ENCODE peak calls at places on chromosomes 5 and 9, in five cellular contexts. One of them, this sample, is unnamed.

GRCh38 chr5:36058776-36059175 is 7.9 kb downstream of the UGT3A2 start:
- DNase-seq in breast epithelium: no peak
- DNase-seq in AG04450: no peak
- DNase-seq in pancreas: no peak
- DNase-seq in cardiac fibroblast: no peak
- DNase-seq in this sample: no peak

GRCh38 chr5:88724201-88724600 is 158.8 kb downstream of the MEF2C start:
- DNase-seq in breast epithelium: no peak
- DNase-seq in AG04450: no peak
- DNase-seq in pancreas: no peak
- DNase-seq in cardiac fibroblast: peak
- DNase-seq in this sample: no peak

GRCh38 chr9:133935328-133936040 is 56.6 kb downstream of the VAV2 start:
- DNase-seq in breast epithelium: peak
- DNase-seq in AG04450: peak
- DNase-seq in pancreas: peak
- DNase-seq in cardiac fibroblast: peak
- DNase-seq in this sample: no peak

GRCh38 chr9:112132356-112132755 is 42.7 kb downstream of the SUSD1 start:
- DNase-seq in breast epithelium: no peak
- DNase-seq in AG04450: peak
- DNase-seq in pancreas: no peak
- DNase-seq in cardiac fibroblast: peak
- DNase-seq in this sample: no peak

GRCh38 chr5:142378737-142379365 is 54.0 kb upstream of the SPRY4 start:
- DNase-seq in breast epithelium: no peak
- DNase-seq in AG04450: no peak
- DNase-seq in pancreas: no peak
- DNase-seq in cardiac fibroblast: no peak
- DNase-seq in this sample: no peak

GRCh38 chr5:79956173-79956670 is 34.8 kb downstream of the MTX3 start:
- DNase-seq in breast epithelium: no peak
- DNase-seq in AG04450: no peak
- DNase-seq in pancreas: no peak
- DNase-seq in cardiac fibroblast: peak
- DNase-seq in this sample: no peak

GRCh38 chr5:1549631-1550030 is 25.9 kb upstream of the LPCAT1 start:
- DNase-seq in breast epithelium: peak
- DNase-seq in AG04450: no peak
- DNase-seq in pancreas: no peak
- DNase-seq in cardiac fibroblast: no peak
- DNase-seq in this sample: no peak

GRCh38 chr5:3490962-3491477 is 104.6 kb upstream of the IRX1 start:
- DNase-seq in breast epithelium: no peak
- DNase-seq in AG04450: no peak
- DNase-seq in pancreas: no peak
- DNase-seq in cardiac fibroblast: no peak
- DNase-seq in this sample: no peak

GRCh38 chr5:88322785-88323184 is 54.1 kb upstream of the TMEM161B start:
- DNase-seq in breast epithelium: no peak
- DNase-seq in AG04450: no peak
- DNase-seq in pancreas: no peak
- DNase-seq in cardiac fibroblast: no peak
- DNase-seq in this sample: no peak

GRCh38 chr5:32584651-32585050 is 706 bp upstream of the SUB1 start:
- DNase-seq in breast epithelium: no peak
- DNase-seq in AG04450: no peak
- DNase-seq in pancreas: no peak
- DNase-seq in cardiac fibroblast: no peak
- DNase-seq in this sample: no peak

GRCh38 chr5:69129413-69129812 is 35.6 kb downstream of the SLC30A5 start:
- DNase-seq in breast epithelium: no peak
- DNase-seq in AG04450: peak
- DNase-seq in pancreas: no peak
- DNase-seq in cardiac fibroblast: peak
- DNase-seq in this sample: peak

GRCh38 chr9:130537346-130538050 is 41.9 kb upstream of the FUBP3 start:
- DNase-seq in breast epithelium: no peak
- DNase-seq in AG04450: no peak
- DNase-seq in pancreas: no peak
- DNase-seq in cardiac fibroblast: peak
- DNase-seq in this sample: no peak

GRCh38 chr5:8213701-8214240 is 344.8 kb downstream of the MTRR start:
- DNase-seq in breast epithelium: no peak
- DNase-seq in AG04450: no peak
- DNase-seq in pancreas: no peak
- DNase-seq in cardiac fibroblast: no peak
- DNase-seq in this sample: no peak

GRCh38 chr5:37837101-37838032 is 2.5 kb downstream of the GDNF start:
- DNase-seq in breast epithelium: peak
- DNase-seq in AG04450: peak
- DNase-seq in pancreas: peak
- DNase-seq in cardiac fibroblast: peak
- DNase-seq in this sample: no peak

GRCh38 chr5:148986636-148987035 is 76.2 kb downstream of the SH3TC2 start:
- DNase-seq in breast epithelium: no peak
- DNase-seq in AG04450: no peak
- DNase-seq in pancreas: no peak
- DNase-seq in cardiac fibroblast: no peak
- DNase-seq in this sample: no peak

GRCh38 chr5:14929293-14930065 is 57.9 kb upstream of the ANKH start:
- DNase-seq in breast epithelium: no peak
- DNase-seq in AG04450: no peak
- DNase-seq in pancreas: no peak
- DNase-seq in cardiac fibroblast: no peak
- DNase-seq in this sample: no peak

GRCh38 chr5:40678021-40678939 is 1.4 kb upstream of the PTGER4 start:
- DNase-seq in breast epithelium: no peak
- DNase-seq in AG04450: no peak
- DNase-seq in pancreas: no peak
- DNase-seq in cardiac fibroblast: peak
- DNase-seq in this sample: no peak

GRCh38 chr9:92663951-92664350 is 6.0 kb downstream of the IPPK start:
- DNase-seq in breast epithelium: no peak
- DNase-seq in AG04450: no peak
- DNase-seq in pancreas: no peak
- DNase-seq in cardiac fibroblast: no peak
- DNase-seq in this sample: no peak

GRCh38 chr9:108002296-108003056 is 512.9 kb upstream of the KLF4 start:
- DNase-seq in breast epithelium: no peak
- DNase-seq in AG04450: peak
- DNase-seq in pancreas: no peak
- DNase-seq in cardiac fibroblast: peak
- DNase-seq in this sample: no peak

GRCh38 chr5:169591636-169592035 is 8.1 kb downstream of the SPDL1 start:
- DNase-seq in breast epithelium: no peak
- DNase-seq in AG04450: peak
- DNase-seq in pancreas: no peak
- DNase-seq in cardiac fibroblast: peak
- DNase-seq in this sample: peak

GRCh38 chr9:16675131-16675530 is 195.3 kb downstream of the BNC2 start:
- DNase-seq in breast epithelium: no peak
- DNase-seq in AG04450: no peak
- DNase-seq in pancreas: no peak
- DNase-seq in cardiac fibroblast: no peak
- DNase-seq in this sample: no peak

GRCh38 chr5:5342784-5343183 is 79.7 kb upstream of the ICE1 start:
- DNase-seq in breast epithelium: no peak
- DNase-seq in AG04450: no peak
- DNase-seq in pancreas: no peak
- DNase-seq in cardiac fibroblast: peak
- DNase-seq in this sample: peak

GRCh38 chr9:130847306-130848217 is 12.5 kb downstream of the ABL1 start:
- DNase-seq in breast epithelium: peak
- DNase-seq in AG04450: peak
- DNase-seq in pancreas: peak
- DNase-seq in cardiac fibroblast: peak
- DNase-seq in this sample: peak

DNA sequence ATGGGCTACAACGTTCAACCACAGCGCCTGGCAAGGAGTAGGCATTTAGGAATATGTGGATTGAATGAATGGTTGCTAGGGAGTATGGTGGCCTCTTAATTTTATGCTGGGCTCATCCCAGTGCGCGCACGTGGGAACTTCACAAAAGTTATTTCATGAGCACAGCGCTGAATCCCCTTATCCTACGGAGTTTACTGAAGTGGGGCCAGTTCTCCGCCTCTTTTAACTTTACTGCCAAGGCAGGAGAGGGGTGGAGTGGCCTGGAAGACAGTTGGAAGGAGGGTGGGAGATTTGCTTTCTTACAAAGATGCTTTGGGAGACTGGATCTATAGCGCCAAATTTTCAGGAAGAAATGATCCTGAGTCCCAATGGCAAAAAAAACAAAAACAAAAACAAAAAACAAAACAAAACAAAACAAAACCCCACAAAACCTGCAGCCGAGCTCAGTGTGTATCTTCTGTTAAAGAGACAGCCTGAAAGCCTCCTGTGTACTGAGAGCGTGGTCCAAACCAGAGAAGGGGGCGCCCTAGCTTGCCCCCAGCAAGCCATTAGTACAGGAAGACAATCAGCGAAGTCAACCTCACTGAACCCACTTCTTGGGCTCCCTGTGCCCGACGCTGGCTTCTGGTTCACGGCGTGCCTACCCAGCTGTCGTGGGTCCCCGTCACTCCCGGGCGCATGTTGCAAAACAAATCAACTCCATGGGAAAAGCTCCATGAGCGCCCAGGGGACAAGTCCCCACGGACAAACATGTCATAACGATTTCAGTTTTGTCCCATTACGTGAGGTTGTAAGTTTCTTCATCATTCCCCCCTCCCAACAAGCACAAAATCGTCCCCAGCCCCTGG is 326.7 kb downstream of the SH3GL2 start:
- DNase-seq in breast epithelium: no peak
- DNase-seq in AG04450: no peak
- DNase-seq in pancreas: no peak
- DNase-seq in cardiac fibroblast: no peak
- DNase-seq in this sample: no peak
- H3K4me3 ChIP-seq in breast epithelium: peak
- H3K4me3 ChIP-seq in AG04450: no peak
- H3K4me3 ChIP-seq in pancreas: peak
- H3K4me3 ChIP-seq in cardiac fibroblast: no peak
- H3K4me3 ChIP-seq in this sample: no peak

GRCh38 chr9:91485006-91485405 is 61.4 kb upstream of the NFIL3 start:
- DNase-seq in breast epithelium: no peak
- DNase-seq in AG04450: no peak
- DNase-seq in pancreas: no peak
- DNase-seq in cardiac fibroblast: peak
- DNase-seq in this sample: peak
- TF ChIP-seq CTCF in breast epithelium: no peak
- TF ChIP-seq CTCF in AG04450: no peak
- TF ChIP-seq CTCF in pancreas: no peak
- TF ChIP-seq CTCF in cardiac fibroblast: no peak
- TF ChIP-seq CTCF in this sample: no peak

DNA sequence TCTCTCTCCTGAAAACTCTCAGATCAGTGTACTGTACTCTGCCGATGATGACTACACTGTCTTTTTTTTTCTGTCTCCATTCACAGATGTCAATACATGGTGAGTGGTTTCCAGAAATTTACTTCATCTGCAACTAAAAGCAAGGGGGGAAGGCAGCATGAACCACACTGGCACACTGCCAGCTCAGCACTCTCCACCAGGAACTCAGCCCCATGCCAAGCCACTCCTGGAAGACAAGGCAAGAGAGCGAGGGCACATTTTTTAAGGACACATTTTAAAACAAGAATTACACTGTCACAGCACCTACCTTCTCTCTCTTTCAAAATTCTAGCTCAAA is 75.3 kb downstream of the HMHB1 start:
- DNase-seq in breast epithelium: peak
- DNase-seq in AG04450: no peak
- DNase-seq in pancreas: peak
- DNase-seq in cardiac fibroblast: peak
- DNase-seq in this sample: peak
- H3K4me3 ChIP-seq in breast epithelium: no peak
- H3K4me3 ChIP-seq in AG04450: no peak
- H3K4me3 ChIP-seq in pancreas: no peak
- H3K4me3 ChIP-seq in cardiac fibroblast: no peak
- H3K4me3 ChIP-seq in this sample: no peak

GRCh38 chr9:106111039-106111740 is 416.8 kb downstream of the TMEM38B start:
- DNase-seq in breast epithelium: no peak
- DNase-seq in AG04450: no peak
- DNase-seq in pancreas: no peak
- DNase-seq in cardiac fibroblast: no peak
- DNase-seq in this sample: no peak
- TF ChIP-seq CTCF in breast epithelium: no peak
- TF ChIP-seq CTCF in AG04450: no peak
- TF ChIP-seq CTCF in pancreas: no peak
- TF ChIP-seq CTCF in cardiac fibroblast: no peak
- TF ChIP-seq CTCF in this sample: no peak

GRCh38 chr5:11547730-11548129 is 356.5 kb downstream of the CTNND2 start:
- DNase-seq in breast epithelium: no peak
- DNase-seq in AG04450: no peak
- DNase-seq in pancreas: no peak
- DNase-seq in cardiac fibroblast: no peak
- DNase-seq in this sample: no peak
- H3K4me3 ChIP-seq in breast epithelium: no peak
- H3K4me3 ChIP-seq in AG04450: no peak
- H3K4me3 ChIP-seq in pancreas: no peak
- H3K4me3 ChIP-seq in cardiac fibroblast: no peak
- H3K4me3 ChIP-seq in this sample: no peak

This sample was measured in AG09309.